ENCODE peak calls at places on chromosomes 3 and 15, in eight cellular contexts. Z is fibroblast of the aortic adventitia, N is WERI-Rb-1, C is GM12864, A is astrocyte of the spinal cord, H is thoracic aorta, U is uterus, W is lung. F is an unnamed sample.

GRCh38 chr3:69212411-69213160 is 90.2 kb upstream of the LMOD3 start:
- DNase-seq in Z (peak; percentile 41), N (no peak), C (no peak), A (peak; percentile 83), H (no peak), U (no peak), W (no peak), F (no peak)

GRCh38 chr3:144104146-144104545 is 132.5 kb downstream of the DIPK2A start:
- DNase-seq in Z (no peak), N (peak; percentile 24), C (no peak), A (no peak), H (no peak), U (no peak), W (no peak), F (no peak)

GRCh38 chr15:80204231-80204630 is 47.8 kb downstream of the CTXND1 start:
- DNase-seq in Z (no peak), N (no peak), C (no peak), A (no peak), H (no peak), U (no peak), W (no peak), F (no peak)

GRCh38 chr15:27479232-27480140 is 508.5 kb downstream of the GABRG3 start:
- DNase-seq in Z (no peak), N (no peak), C (no peak), A (no peak), H (no peak), U (no peak), W (no peak), F (no peak)

GRCh38 chr3:104796556-104796955 is 570.2 kb upstream of the ALCAM start:
- DNase-seq in Z (no peak), N (no peak), C (no peak), A (no peak), H (no peak), U (no peak), W (no peak), F (no peak)

GRCh38 chr15:49619226-49619625 is 1.4 kb downstream of the FAM227B start:
- DNase-seq in Z (no peak), N (no peak), C (no peak), A (no peak), H (no peak), U (no peak), W (no peak), F (no peak)

GRCh38 chr3:25532763-25533162 is 104.7 kb downstream of the RARB start:
- DNase-seq in Z (no peak), N (peak; percentile 19), C (peak; percentile 7), A (no peak), H (no peak), U (no peak), W (no peak), F (no peak)

GRCh38 chr15:41558400-41559238 is at the start of gene TYRO3:
- DNase-seq in Z (peak; percentile 15), N (peak; percentile 63), C (no peak), A (peak; percentile 25), H (no peak), U (peak; percentile 58), W (no peak), F (peak; percentile 85)

GRCh38 chr3:151393146-151393831 is 8.7 kb upstream of the P2RY12 start:
- DNase-seq in Z (no peak), N (no peak), C (no peak), A (no peak), H (no peak), U (no peak), W (no peak), F (no peak)

GRCh38 chr3:31724681-31725080 is 192.0 kb downstream of the STT3B start:
- DNase-seq in Z (peak; percentile 14), N (no peak), C (peak; percentile 8), A (no peak), H (no peak), U (no peak), W (no peak), F (no peak)

GRCh38 chr3:62057339-62058047 is 315.9 kb downstream of the FEZF2 start:
- DNase-seq in Z (no peak), N (no peak), C (no peak), A (peak; percentile 17), H (peak; percentile 15), U (no peak), W (no peak), F (no peak)

GRCh38 chr15:69585937-69586336 is 133.3 kb downstream of the RPLP1 start:
- DNase-seq in Z (no peak), N (no peak), C (no peak), A (no peak), H (no peak), U (no peak), W (no peak), F (no peak)

GRCh38 chr3:149339931-149340309 is 6.5 kb upstream of the TM4SF18 start:
- DNase-seq in Z (peak; percentile 98), N (no peak), C (no peak), A (peak; percentile 97), H (peak; percentile 87), U (peak; percentile 72), W (peak; percentile 86), F (no peak)

GRCh38 chr3:56790016-56790950 is 11.5 kb downstream of the ARHGEF3 start:
- DNase-seq in Z (no peak), N (no peak), C (no peak), A (no peak), H (no peak), U (no peak), W (no peak), F (no peak)

DNA sequence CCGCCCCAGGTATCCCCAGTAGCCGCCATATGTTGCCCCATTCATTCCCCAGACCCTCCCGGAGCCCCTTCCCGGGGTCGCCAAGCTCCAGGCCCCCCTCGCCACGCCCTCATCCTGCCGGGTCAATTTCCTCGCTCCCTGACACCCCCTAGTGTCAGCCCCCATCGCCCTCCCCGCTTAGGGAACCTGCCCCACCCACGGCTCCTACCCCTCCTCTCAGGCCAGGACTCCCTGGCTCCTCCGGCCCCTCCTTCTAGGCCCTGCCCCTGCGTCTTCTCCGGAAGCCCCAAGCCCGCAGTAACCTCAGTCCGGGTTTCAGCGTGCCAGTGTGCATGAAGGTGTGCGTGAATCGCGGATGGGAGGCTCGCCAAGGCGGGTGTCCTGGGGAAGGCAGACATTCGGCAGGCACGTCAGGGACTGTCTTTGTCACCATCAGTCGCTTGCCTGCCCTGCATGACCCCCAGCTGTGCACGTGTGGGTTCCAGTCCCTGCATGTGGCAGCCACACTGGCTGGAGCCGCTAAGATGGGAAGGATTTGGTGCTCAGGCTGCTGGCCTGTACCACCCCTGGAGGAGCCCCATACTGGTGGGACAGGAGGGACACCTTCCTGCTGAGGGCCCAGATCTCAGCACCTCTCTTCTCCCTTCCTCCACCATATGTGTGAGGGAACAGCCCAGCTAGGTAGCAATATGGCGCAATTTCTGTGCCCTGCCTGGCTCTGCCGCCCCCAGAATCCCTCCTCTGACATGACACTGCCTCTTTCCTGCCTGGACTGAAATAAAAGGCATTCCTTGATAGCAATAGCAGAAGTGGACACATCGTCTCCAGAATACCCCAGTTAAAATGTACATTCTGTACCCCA is 704 bp downstream of the DISP2 start:
- DNase-seq in Z (no peak), N (peak; percentile 84), C (no peak), A (no peak), H (no peak), U (no peak), W (no peak), F (no peak)
- TF ChIP-seq CTCF in Z (no peak), N (peak; percentile 42), C (peak; percentile 5), A (peak; percentile 1), H (no peak), U (no peak), W (no peak), F (no peak)

GRCh38 chr3:88572450-88572849 is 422.7 kb downstream of the C3orf38 start:
- DNase-seq in Z (no peak), N (no peak), C (no peak), A (no peak), H (no peak), U (no peak), W (no peak), F (no peak)
- H3K4me3 ChIP-seq in Z (no peak overlapping the region), N (no peak overlapping the region), C (no peak overlapping the region), A (no peak overlapping the region), H (no peak overlapping the region), U (no peak overlapping the region), W (no peak overlapping the region), F (no peak overlapping the region)

DNA sequence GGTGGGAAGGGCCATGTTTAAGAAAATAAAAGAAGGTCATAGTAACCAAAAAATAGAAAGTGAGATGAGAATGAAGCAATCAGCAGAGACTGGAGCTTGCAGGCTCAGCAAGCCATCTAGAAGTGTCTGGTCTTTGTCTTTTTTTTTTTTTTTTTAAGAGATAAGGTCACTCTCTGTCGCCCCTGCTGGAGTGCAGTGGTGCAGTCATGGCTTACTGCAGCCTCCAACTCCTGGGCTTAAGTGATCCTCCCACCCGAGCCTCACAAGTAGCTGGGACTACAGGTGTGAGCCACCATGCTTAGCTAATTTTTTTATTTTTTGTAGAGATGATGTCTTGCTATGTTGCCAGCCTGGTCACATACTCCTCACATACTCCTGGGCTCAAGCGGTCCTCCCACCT is 36.2 kb downstream of the GXYLT2 start:
- DNase-seq in Z (no peak), N (no peak), C (no peak), A (no peak), H (no peak), U (no peak), W (no peak), F (no peak)
- TF ChIP-seq CTCF in Z (no peak), N (no peak), C (peak; percentile 45), A (no peak), H (no peak), U (no peak), W (no peak), F (no peak)

DNA sequence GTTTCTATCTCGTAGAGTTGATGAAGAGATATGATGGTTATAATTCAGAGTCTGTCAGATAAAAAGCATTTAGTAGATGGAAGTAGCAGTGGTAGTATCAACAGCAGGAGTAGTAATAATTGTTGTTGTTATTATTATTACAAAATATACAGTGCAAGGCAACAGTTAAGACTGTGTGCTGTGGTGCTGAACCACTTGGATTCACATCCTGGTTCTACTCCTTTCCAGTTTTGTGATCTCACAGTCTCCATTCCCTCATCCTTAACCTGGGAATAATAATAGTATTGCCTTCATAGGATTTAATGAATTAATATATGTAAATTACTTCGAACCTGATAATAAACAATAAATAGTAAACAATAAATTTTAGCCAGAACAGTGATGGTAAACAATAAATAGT is 37.1 kb upstream of the TSC22D2 start:
- DNase-seq in Z (peak; percentile 28), N (no peak), C (no peak), A (peak; percentile 22), H (no peak), U (no peak), W (no peak), F (no peak)
- H3K4me3 ChIP-seq in Z (peak overlapping the region; percentile 63), N (no peak overlapping the region), C (no peak overlapping the region), A (peak overlapping the region; percentile 54), H (peak overlapping the region; percentile 64), U (no peak overlapping the region), W (no peak overlapping the region), F (peak overlapping the region; percentile 25)

GRCh38 chr3:140736863-140737460 is 59.1 kb downstream of the TRIM42 start:
- DNase-seq in Z (peak; percentile 55), N (peak; percentile 64), C (no peak), A (peak; percentile 55), H (no peak), U (peak; percentile 39), W (no peak), F (no peak)
- TF ChIP-seq CTCF in Z (peak; percentile 51), N (peak; percentile 60), C (peak; percentile 39), A (peak; percentile 53), H (peak; percentile 19), U (peak; percentile 31), W (no peak), F (peak; percentile 53)

GRCh38 chr3:120404876-120405275 is 45.9 kb downstream of the FSTL1 start:
- DNase-seq in Z (no peak), N (no peak), C (no peak), A (no peak), H (no peak), U (no peak), W (no peak), F (no peak)
- H3K4me3 ChIP-seq in Z (no peak overlapping the region), N (no peak overlapping the region), C (no peak overlapping the region), A (no peak overlapping the region), H (no peak overlapping the region), U (no peak overlapping the region), W (no peak overlapping the region), F (no peak overlapping the region)

GRCh38 chr15:63461230-63461629 is 43.2 kb upstream of the USP3 start:
- DNase-seq in Z (no peak), N (no peak), C (no peak), A (peak; percentile 50), H (no peak), U (no peak), W (no peak), F (peak; percentile 41)
- TF ChIP-seq CTCF in Z (no peak), N (no peak), C (no peak), A (peak; percentile 54), H (no peak), U (no peak), W (no peak), F (peak; percentile 29)

F was measured in dorsolateral prefrontal cortex.